ENCODE peak calls at places on chromosomes 1 and 21, in eight cellular contexts. D, F, K, J, H, I, M and C are unnamed samples.
A peak's percentile ranks its signal among the peaks of the same experiment; 100 is the strongest.

GRCh38 chr1:227780101-227781044 is 35.1 kb upstream of the PRSS38 start:
- DNase-seq in D (no peak), F (peak; percentile 54), K (peak; percentile 33), J (no peak), H (peak; percentile 16), I (no peak), M (no peak), C (no peak)

GRCh38 chr1:17564458-17565393 is 25.2 kb downstream of the ARHGEF10L start:
- DNase-seq in D (peak; percentile 75), F (no peak), K (peak; percentile 53), J (peak; percentile 26), H (no peak), I (no peak), M (no peak), C (no peak)

GRCh38 chr1:193540511-193540910 is 354.1 kb upstream of the B3GALT2 start:
- DNase-seq in D (no peak), F (no peak), K (no peak), J (no peak), H (no peak), I (no peak), M (no peak), C (no peak)

GRCh38 chr1:75732703-75733102 is 8.2 kb downstream of the ACADM start:
- DNase-seq in D (no peak), F (no peak), K (no peak), J (no peak), H (no peak), I (no peak), M (no peak), C (no peak)

GRCh38 chr1:110425611-110426152 is 18.2 kb upstream of the LAMTOR5 start:
- DNase-seq in D (no peak), F (peak; percentile 61), K (no peak), J (no peak), H (peak; percentile 25), I (no peak), M (no peak), C (no peak)

GRCh38 chr1:171477804-171478203 is 7.5 kb upstream of the PRRC2C start:
- DNase-seq in D (no peak), F (no peak), K (no peak), J (no peak), H (no peak), I (no peak), M (no peak), C (no peak)

GRCh38 chr1:233433436-233434213 is 106.1 kb downstream of the MAP3K21 start:
- DNase-seq in D (no peak), F (no peak), K (no peak), J (no peak), H (no peak), I (no peak), M (no peak), C (no peak)

GRCh38 chr1:44270666-44271628 is 57.7 kb downstream of the DMAP1 start:
- DNase-seq in D (no peak), F (no peak), K (peak; percentile 61), J (no peak), H (no peak), I (no peak), M (no peak), C (no peak)

GRCh38 chr1:210098376-210098775 is 134.2 kb upstream of the SERTAD4 start:
- DNase-seq in D (no peak), F (no peak), K (no peak), J (peak; percentile 35), H (no peak), I (no peak), M (no peak), C (no peak)

GRCh38 chr21:16534408-16535099 is 804.8 kb downstream of the USP25 start:
- DNase-seq in D (no peak), F (peak; percentile 85), K (no peak), J (peak; percentile 76), H (peak; percentile 80), I (no peak), M (peak; percentile 39), C (no peak)

GRCh38 chr1:26268290-26269197 is 11.3 kb upstream of the SH3BGRL3 start:
- DNase-seq in D (no peak), F (no peak), K (no peak), J (no peak), H (no peak), I (no peak), M (no peak), C (no peak)

GRCh38 chr1:47710075-47711071 is 272.5 kb downstream of the FOXD2 start:
- DNase-seq in D (peak; percentile 84), F (peak; percentile 84), K (peak; percentile 88), J (peak; percentile 42), H (peak; percentile 62), I (peak; percentile 90), M (no peak), C (peak; percentile 57)

GRCh38 chr1:21849909-21850576 is 38.0 kb downstream of the LDLRAD2 start:
- DNase-seq in D (no peak), F (no peak), K (no peak), J (no peak), H (no peak), I (no peak), M (no peak), C (no peak)

GRCh38 chr1:56819393-56819899 is at the start of gene FYB2:
- DNase-seq in D (peak; percentile 78), F (no peak), K (peak; percentile 73), J (peak; percentile 40), H (no peak), I (no peak), M (no peak), C (no peak)

GRCh38 chr1:219574484-219575087 is 38.3 kb downstream of the ZC3H11B start:
- DNase-seq in D (no peak), F (no peak), K (no peak), J (no peak), H (no peak), I (no peak), M (no peak), C (no peak)

GRCh38 chr1:240109920-240110685 is 18.4 kb downstream of the FMN2 start:
- DNase-seq in D (no peak), F (peak; percentile 69), K (no peak), J (peak; percentile 78), H (no peak), I (no peak), M (no peak), C (no peak)

GRCh38 chr1:183234660-183235476 is 48.8 kb downstream of the LAMC2 start:
- DNase-seq in D (peak; percentile 85), F (peak; percentile 92), K (no peak), J (peak; percentile 98), H (peak; percentile 69), I (no peak), M (peak; percentile 89), C (peak; percentile 68)

GRCh38 chr1:212060632-212061472 is 25.3 kb downstream of the DTL start:
- DNase-seq in D (no peak), F (no peak), K (no peak), J (no peak), H (no peak), I (no peak), M (no peak), C (no peak)

GRCh38 chr1:182093781-182094180 is 32.3 kb upstream of the ZNF648 start:
- DNase-seq in D (no peak), F (no peak), K (no peak), J (no peak), H (no peak), I (no peak), M (no peak), C (no peak)

DNA sequence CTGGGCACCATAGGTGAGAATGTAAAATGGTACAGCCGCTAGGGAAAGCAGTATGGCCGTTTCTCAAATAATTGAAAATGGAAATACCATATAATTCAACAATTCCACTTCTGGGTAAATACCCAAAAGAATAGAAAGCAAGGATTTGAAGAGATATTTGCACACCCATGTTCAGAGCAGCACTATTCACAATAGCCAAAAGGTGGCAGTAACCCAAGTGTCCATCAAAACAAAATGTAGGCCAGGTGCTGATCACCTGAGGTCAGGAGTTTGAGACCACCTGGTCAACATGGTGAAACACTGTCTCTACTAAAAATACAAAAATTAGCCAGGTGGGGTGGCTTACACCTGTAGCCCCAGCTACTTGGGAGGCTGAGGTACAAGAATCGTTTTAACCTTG is 62.1 kb downstream of the OLIG1 start:
- DNase-seq in D (no peak), F (no peak), K (no peak), J (no peak), H (no peak), I (no peak), M (no peak), C (no peak)
- TF ChIP-seq CTCF in D (peak; percentile 34), F (no peak), K (peak; percentile 10), J (no peak), H (no peak), I (peak; percentile 31), M (no peak), C (no peak)

GRCh38 chr1:238399558-238399957 is 508.8 kb upstream of the ZP4 start:
- DNase-seq in D (peak; percentile 16), F (no peak), K (no peak), J (no peak), H (no peak), I (no peak), M (no peak), C (no peak)
- TF ChIP-seq CTCF in D (peak; percentile 43), F (no peak), K (no peak), J (no peak), H (no peak), I (peak; percentile 27), M (no peak), C (no peak)

GRCh38 chr1:18805925-18806849 is 53.3 kb downstream of the TAS1R2 start:
- DNase-seq in D (no peak), F (no peak), K (no peak), J (no peak), H (no peak), I (no peak), M (no peak), C (no peak)
- TF ChIP-seq CTCF in D (peak; percentile 8), F (no peak), K (no peak), J (no peak), H (no peak), I (no peak), M (no peak), C (no peak)

DNA sequence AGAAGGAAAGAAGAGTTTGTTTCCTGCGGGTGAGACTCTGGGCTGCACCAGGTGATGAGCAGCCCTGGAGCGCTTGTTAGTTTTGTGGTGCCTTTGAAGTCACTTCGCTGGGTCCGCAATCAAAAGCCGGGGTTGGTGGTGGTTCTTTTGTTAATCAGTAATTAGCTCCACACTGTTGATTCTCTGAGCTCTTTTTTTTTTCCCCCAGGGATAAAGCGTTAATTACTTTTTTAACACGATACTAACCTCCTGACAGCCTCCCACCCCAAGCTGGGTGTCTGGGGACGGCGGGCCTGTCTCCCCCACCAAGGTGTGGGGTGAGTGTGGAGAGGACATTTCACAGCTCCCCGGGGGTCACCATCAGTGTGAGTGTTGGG is 56.6 kb downstream of the AGPAT3 start:
- DNase-seq in D (peak; percentile 80), F (no peak), K (no peak), J (no peak), H (no peak), I (no peak), M (no peak), C (no peak)
- TF ChIP-seq CTCF in D (no peak), F (no peak), K (no peak), J (no peak), H (no peak), I (no peak), M (no peak), C (no peak)